ENCODE peak calls at places on chromosomes 7 and 10, in six cellular contexts. X is CD8-positive, alpha-beta T cell; R is foreskin fibroblast; H is PC-3; Z is astrocyte of the spinal cord; K is lower lobe of right lung. P is an unnamed sample.

GRCh38 chr7:134462337-134462925 is 3.5 kb upstream of the AKR1B1 start:
- DNase-seq in X (no peak), R (peak; percentile 81), H (peak; percentile 85), Z (peak; percentile 82), K (no peak), P (no peak)

GRCh38 chr10:11515596-11516418 is 95.6 kb downstream of the USP6NL start:
- DNase-seq in X (peak; percentile 45), R (peak; percentile 79), H (peak; percentile 53), Z (peak; percentile 71), K (no peak), P (no peak)

GRCh38 chr7:87574630-87575029 is 26.1 kb downstream of the ABCB1 start:
- DNase-seq in X (no peak), R (peak; percentile 54), H (peak; percentile 43), Z (peak; percentile 60), K (no peak), P (no peak)

GRCh38 chr10:44995914-44996633 is 4.6 kb upstream of the ZNF22 start:
- DNase-seq in X (no peak), R (peak; percentile 68), H (no peak), Z (peak; percentile 76), K (no peak), P (peak; percentile 81)

GRCh38 chr10:15348579-15348978 is 22.5 kb downstream of the FAM171A1 start:
- DNase-seq in X (no peak), R (peak; percentile 62), H (no peak), Z (no peak), K (no peak), P (no peak)

GRCh38 chr10:43070121-43071085 is 6.5 kb upstream of the RET start:
- DNase-seq in X (no peak), R (no peak), H (no peak), Z (no peak), K (no peak), P (no peak)

GRCh38 chr7:42677751-42678231 is 234.1 kb downstream of the C7orf25 start:
- DNase-seq in X (no peak), R (peak; percentile 92), H (peak; percentile 89), Z (peak; percentile 94), K (no peak), P (no peak)

GRCh38 chr7:3922175-3922635 is 621.2 kb downstream of the SDK1 start:
- DNase-seq in X (no peak), R (peak; percentile 86), H (peak; percentile 85), Z (peak; percentile 94), K (no peak), P (no peak)

GRCh38 chr7:2802504-2803341 is 41.4 kb downstream of the GNA12 start:
- DNase-seq in X (no peak), R (peak; percentile 39), H (peak; percentile 87), Z (peak; percentile 53), K (no peak), P (no peak)

GRCh38 chr10:82150123-82150900 is 275.3 kb downstream of the NRG3 start:
- DNase-seq in X (peak; percentile 4), R (peak; percentile 68), H (no peak), Z (no peak), K (peak; percentile 56), P (no peak)

GRCh38 chr10:93746844-93747284 is 10.9 kb upstream of the LGI1 start:
- DNase-seq in X (no peak), R (peak; percentile 97), H (peak; percentile 94), Z (peak; percentile 96), K (no peak), P (no peak)

GRCh38 chr7:22672892-22673637 is 53.9 kb upstream of the IL6 start:
- DNase-seq in X (no peak), R (peak; percentile 51), H (peak; percentile 96), Z (peak; percentile 57), K (no peak), P (no peak)

GRCh38 chr7:116177009-116177408 is 33.3 kb upstream of the TES start:
- DNase-seq in X (no peak), R (peak; percentile 69), H (peak; percentile 51), Z (peak; percentile 90), K (no peak), P (no peak)

GRCh38 chr7:154911411-154911810 is 91.5 kb downstream of the PAXIP1 start:
- DNase-seq in X (no peak), R (no peak), H (no peak), Z (no peak), K (no peak), P (no peak)

GRCh38 chr10:3935141-3935540 is 150.1 kb upstream of the KLF6 start:
- DNase-seq in X (peak; percentile 18), R (peak; percentile 74), H (no peak), Z (peak; percentile 93), K (no peak), P (no peak)

GRCh38 chr10:14396441-14397048 is 65.8 kb upstream of the FRMD4A start:
- DNase-seq in X (no peak), R (peak; percentile 36), H (peak; percentile 8), Z (no peak), K (no peak), P (no peak)

GRCh38 chr7:79548616-79549206 is 95.2 kb upstream of the MAGI2 start:
- DNase-seq in X (no peak), R (peak; percentile 54), H (no peak), Z (no peak), K (no peak), P (no peak)

DNA sequence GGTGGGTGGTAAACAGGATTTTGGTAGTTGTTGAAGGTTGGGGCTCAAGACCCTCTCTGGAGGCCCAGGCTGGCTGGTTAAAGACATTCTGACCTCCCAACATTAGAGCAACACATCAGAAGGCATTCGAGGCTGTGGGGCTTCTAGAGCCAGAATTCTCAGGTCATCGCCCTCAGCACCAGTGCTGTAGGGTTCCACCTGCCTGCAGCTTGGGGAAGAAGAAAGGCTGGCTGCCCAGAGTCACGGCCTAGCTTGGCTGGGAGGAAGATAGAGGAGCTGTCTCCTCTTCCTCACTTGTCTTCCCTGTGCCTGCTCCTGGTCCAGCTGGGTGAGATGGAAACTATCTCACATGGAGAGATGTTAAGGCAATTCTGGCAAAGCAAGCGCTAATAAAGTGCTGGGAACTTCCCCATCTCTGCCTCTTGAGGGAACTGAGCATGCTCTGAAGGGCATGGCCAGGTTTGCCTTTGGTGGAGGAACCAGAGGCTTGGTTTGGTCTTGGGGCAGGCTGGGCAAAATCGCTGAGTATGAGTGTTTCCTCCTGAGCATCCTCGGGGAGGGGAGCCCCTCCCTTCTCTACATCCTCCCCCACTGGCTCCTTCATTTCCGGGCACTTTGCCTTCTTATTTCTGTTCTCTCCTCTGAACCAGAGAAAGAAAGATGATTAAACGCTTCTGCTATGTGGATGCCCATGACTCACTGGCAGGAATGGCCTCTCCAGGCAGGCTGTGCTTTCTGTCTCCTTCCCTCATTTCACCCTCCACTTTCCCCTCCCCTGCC is 509.0 kb upstream of the PODXL start:
- DNase-seq in X (no peak), R (peak; percentile 97), H (peak; percentile 97), Z (peak; percentile 98), K (no peak), P (peak; percentile 55)
- H3K4me3 ChIP-seq in X (no peak overlapping the region), R (no peak overlapping the region), H (peak overlapping the region; percentile 28), Z (no peak overlapping the region), K (no peak overlapping the region), P (peak overlapping the region; percentile 39)

GRCh38 chr7:29565186-29565540 is 1.5 kb downstream of the PRR15 start:
- DNase-seq in X (no peak), R (no peak), H (no peak), Z (peak; percentile 45), K (no peak), P (no peak)

GRCh38 chr7:29565634-29565981 is 2.0 kb downstream of the PRR15 start:
- DNase-seq in X (no peak), R (peak; percentile 3), H (no peak), Z (no peak), K (no peak), P (no peak)

GRCh38 chr7:29563590-29564454 is at the start of gene PRR15:
- DNase-seq in X (no peak), R (peak; percentile 53), H (peak; percentile 86), Z (peak; percentile 24), K (peak; percentile 59), P (peak; percentile 52)

GRCh38 chr7:29565982-29566746 is 2.5 kb downstream of the PRR15 start:
- DNase-seq in X (no peak), R (peak; percentile 54), H (no peak), Z (no peak), K (peak; percentile 60), P (no peak)

DNA sequence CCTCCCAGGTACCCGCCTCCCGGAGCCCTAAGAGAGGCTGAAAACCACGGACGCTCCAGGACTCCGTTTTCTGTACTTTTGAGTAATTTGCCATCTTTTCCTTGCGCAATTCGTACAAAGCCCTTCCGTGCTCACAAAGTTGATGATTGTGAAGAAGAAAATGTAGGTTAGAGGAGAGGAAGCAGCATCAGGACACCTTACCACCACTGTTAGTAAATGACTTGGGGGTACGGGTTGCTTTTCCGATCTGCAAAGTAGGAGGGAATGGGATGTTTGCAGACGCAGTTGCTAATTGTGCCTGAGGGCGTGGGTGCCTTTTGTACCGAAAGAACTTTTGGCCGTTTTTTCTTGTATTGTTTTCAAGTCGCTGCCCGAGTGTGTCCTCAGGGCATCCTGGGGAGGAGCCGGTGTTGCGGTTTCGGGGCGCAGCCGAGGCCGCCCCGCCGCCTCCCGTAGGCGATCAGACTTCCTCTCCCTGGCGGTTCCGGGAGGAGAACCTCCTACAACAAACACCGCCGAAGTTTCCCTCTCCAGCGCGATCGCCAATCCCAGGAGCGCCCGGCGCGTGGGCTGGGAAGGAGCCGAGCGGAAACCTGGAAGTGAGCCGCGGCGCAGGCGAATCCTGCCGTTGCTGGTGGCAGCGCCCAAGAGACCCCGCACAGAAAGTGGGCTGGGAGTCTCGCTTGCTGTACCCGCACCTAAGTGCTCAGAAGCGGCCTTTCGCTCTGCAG is 985 bp downstream of the PRR15 start:
- DNase-seq in X (no peak), R (peak; percentile 91), H (peak; percentile 92), Z (peak; percentile 49), K (peak; percentile 76), P (peak; percentile 53)
- H3K4me3 ChIP-seq in X (peak overlapping the region; percentile 19), R (peak overlapping the region; percentile 65), H (peak overlapping the region; percentile 83), Z (peak overlapping the region; percentile 48), K (peak overlapping the region; percentile 60), P (peak overlapping the region; percentile 71)

GRCh38 chr10:133377818-133378250 is 1.2 kb upstream of the PAOX start:
- DNase-seq in X (no peak), R (no peak), H (no peak), Z (no peak), K (no peak), P (no peak)
- H3K4me3 ChIP-seq in X (peak overlapping the region; percentile 85), R (peak overlapping the region; percentile 74), H (peak overlapping the region; percentile 75), Z (peak overlapping the region; percentile 63), K (peak overlapping the region; percentile 95), P (peak overlapping the region; percentile 80)

DNA sequence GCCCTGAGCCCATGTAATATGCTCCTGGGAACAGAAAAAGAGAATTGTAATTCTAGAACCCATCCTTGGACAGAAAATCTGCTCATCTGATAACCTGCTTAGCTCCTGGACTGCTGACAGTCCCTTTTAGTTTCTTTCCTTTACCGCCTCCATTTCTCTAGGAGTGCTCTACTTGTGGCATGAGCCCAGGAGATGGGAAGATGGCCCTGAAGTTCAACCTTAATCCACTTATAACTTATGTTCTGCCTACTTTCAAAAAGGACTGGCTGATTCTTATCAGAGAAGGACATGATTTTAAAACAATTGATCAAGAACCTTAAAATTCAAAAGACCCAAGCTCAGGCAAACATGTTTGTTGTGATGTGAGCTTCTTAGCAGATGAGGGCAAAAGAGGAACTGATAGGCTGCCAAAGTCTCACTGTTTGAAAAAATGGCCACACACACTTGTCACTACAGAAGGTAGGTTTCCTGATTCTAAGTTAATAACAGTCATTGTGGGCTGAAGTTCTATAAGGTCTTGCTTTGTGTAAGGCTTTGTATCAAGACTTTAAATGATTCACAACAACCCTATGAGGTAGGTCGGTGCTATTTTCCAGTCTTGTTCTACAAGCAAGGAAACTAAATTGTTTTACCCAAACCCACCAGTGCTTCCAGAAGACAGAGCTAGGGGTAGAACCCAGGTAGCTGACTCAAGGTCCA is 94.3 kb upstream of the AFAP1L2 start:
- DNase-seq in X (no peak), R (no peak), H (no peak), Z (no peak), K (no peak), P (no peak)
- H3K4me3 ChIP-seq in X (no peak overlapping the region), R (no peak overlapping the region), H (no peak overlapping the region), Z (no peak overlapping the region), K (no peak overlapping the region), P (no peak overlapping the region)

P was measured in psoas muscle.